ENCODE peak calls at places on chromosomes 1 and 21, in six cellular contexts. T is H1, P is GM12891, J is HepG2, E is GM12878, D is K562. O is an unnamed sample.
A peak's percentile ranks its signal among the peaks of the same experiment; 100 is the strongest.

GRCh38 chr1:27109103-27109822 is 45.7 kb downstream of the SLC9A1 start:
- DNase-seq in J (peak; percentile 29), P (no peak), E (no peak), D (peak; percentile 63), T (peak; percentile 89), O (no peak)

GRCh38 chr1:214444159-214444939 is 107.1 kb downstream of the PTPN14 start:
- DNase-seq in E (no peak), J (no peak), T (no peak), D (no peak), P (no peak), O (no peak)

GRCh38 chr1:110210604-110211502 is 739 bp downstream of the KCNC4 start:
- DNase-seq in T (peak; percentile 74), D (peak; percentile 70), P (peak; percentile 50), J (no peak), E (no peak), O (peak; percentile 37)

GRCh38 chr1:100629391-100629790 is 90.2 kb upstream of the VCAM1 start:
- DNase-seq in J (no peak), T (no peak), D (no peak), E (no peak), P (no peak), O (no peak)

GRCh38 chr1:28129150-28129549 is 40.7 kb upstream of the EYA3 start:
- DNase-seq in P (no peak), E (no peak), J (no peak), D (no peak), T (no peak), O (no peak)

GRCh38 chr1:31183927-31184554 is 55.6 kb downstream of the NKAIN1 start:
- DNase-seq in T (peak; percentile 86), P (no peak), J (peak; percentile 46), E (no peak), D (peak; percentile 67), O (no peak)

GRCh38 chr1:202710070-202711025 is at the start of gene SYT2:
- DNase-seq in D (peak; percentile 35), P (no peak), J (no peak), T (peak; percentile 81), E (no peak), O (no peak)

GRCh38 chr1:193944454-193944853 is 758.0 kb upstream of the B3GALT2 start:
- DNase-seq in E (no peak), T (no peak), J (no peak), D (no peak), P (no peak), O (no peak)

GRCh38 chr1:19448491-19449439 is 36.6 kb downstream of the CAPZB start:
- DNase-seq in D (no peak), T (no peak), E (no peak), J (no peak), P (no peak), O (no peak)

GRCh38 chr1:115810609-115811008 is 30.3 kb downstream of the NHLH2 start:
- DNase-seq in T (no peak), D (no peak), J (no peak), P (no peak), E (no peak), O (no peak)

GRCh38 chr1:153903841-153904455 is 18.8 kb downstream of the GATAD2B start:
- DNase-seq in D (no peak), J (no peak), T (no peak), E (no peak), P (no peak), O (no peak)

GRCh38 chr21:41597811-41598231 is 89.9 kb upstream of the TMPRSS2 start:
- DNase-seq in J (no peak), E (no peak), D (no peak), P (no peak), T (no peak), O (no peak)

GRCh38 chr1:42960693-42961559 is 2.3 kb upstream of the SLC2A1 start:
- DNase-seq in J (peak; percentile 50), T (no peak), P (no peak), D (no peak), E (no peak), O (no peak)

GRCh38 chr21:36835383-36835795 is 131.1 kb downstream of the HLCS start:
- DNase-seq in D (no peak), P (no peak), J (no peak), E (no peak), T (no peak), O (no peak)
- TF ChIP-seq TAF1 in D (no peak), P (no peak), J (no peak), E (no peak), T (no peak), O (no peak)

GRCh38 chr1:52905376-52905698 is 16.2 kb downstream of the ECHDC2 start:
- DNase-seq in J (no peak), D (no peak), P (no peak), E (no peak), T (no peak), O (no peak)

GRCh38 chr1:52901384-52901783 is 20.2 kb downstream of the ECHDC2 start:
- DNase-seq in D (no peak), P (no peak), E (no peak), J (no peak), T (no peak), O (no peak)

GRCh38 chr1:52904590-52905375 is 16.8 kb downstream of the ECHDC2 start:
- DNase-seq in D (peak; percentile 89), E (no peak), T (peak; percentile 81), J (no peak), P (peak; percentile 74), O (peak; percentile 60)

GRCh38 chr1:52899445-52899894 is 22.1 kb downstream of the ECHDC2 start:
- DNase-seq in D (no peak), P (no peak), E (no peak), J (peak; percentile 30), T (no peak), O (no peak)
- TF ChIP-seq POLR2AphosphoS5 in D (no peak), P (no peak), E (no peak), J (no peak), T (no peak), O (no peak)

GRCh38 chr1:207848234-207848633 is 62.7 kb downstream of the CD34 start:
- DNase-seq in T (no peak), P (no peak), J (peak; percentile 76), D (peak; percentile 43), E (no peak), O (no peak)
- TF ChIP-seq POLR2A in T (no peak), P (no peak), J (no peak), D (no peak), E (no peak), O (no peak)

GRCh38 chr1:18344755-18345154 is 136.0 kb upstream of the KLHDC7A start:
- DNase-seq in J (no peak), E (no peak), T (no peak), P (no peak), D (no peak), O (no peak)
- TF ChIP-seq TAF1 in J (no peak), E (no peak), T (no peak), P (no peak), D (no peak), O (no peak)

GRCh38 chr1:156667968-156668709 is 9.1 kb downstream of the NES start:
- DNase-seq in T (peak; percentile 58), P (no peak), D (no peak), J (no peak), E (no peak), O (no peak)

GRCh38 chr1:156669794-156670193 is 7.4 kb downstream of the NES start:
- DNase-seq in T (no peak), J (no peak), D (no peak), P (no peak), E (no peak), O (no peak)

GRCh38 chr1:156670359-156670758 is 6.8 kb downstream of the NES start:
- DNase-seq in J (no peak), D (no peak), T (no peak), P (no peak), E (no peak), O (no peak)

GRCh38 chr1:156667610-156667967 is 9.6 kb downstream of the NES start:
- DNase-seq in J (no peak), T (no peak), E (no peak), D (no peak), P (no peak), O (no peak)

DNA sequence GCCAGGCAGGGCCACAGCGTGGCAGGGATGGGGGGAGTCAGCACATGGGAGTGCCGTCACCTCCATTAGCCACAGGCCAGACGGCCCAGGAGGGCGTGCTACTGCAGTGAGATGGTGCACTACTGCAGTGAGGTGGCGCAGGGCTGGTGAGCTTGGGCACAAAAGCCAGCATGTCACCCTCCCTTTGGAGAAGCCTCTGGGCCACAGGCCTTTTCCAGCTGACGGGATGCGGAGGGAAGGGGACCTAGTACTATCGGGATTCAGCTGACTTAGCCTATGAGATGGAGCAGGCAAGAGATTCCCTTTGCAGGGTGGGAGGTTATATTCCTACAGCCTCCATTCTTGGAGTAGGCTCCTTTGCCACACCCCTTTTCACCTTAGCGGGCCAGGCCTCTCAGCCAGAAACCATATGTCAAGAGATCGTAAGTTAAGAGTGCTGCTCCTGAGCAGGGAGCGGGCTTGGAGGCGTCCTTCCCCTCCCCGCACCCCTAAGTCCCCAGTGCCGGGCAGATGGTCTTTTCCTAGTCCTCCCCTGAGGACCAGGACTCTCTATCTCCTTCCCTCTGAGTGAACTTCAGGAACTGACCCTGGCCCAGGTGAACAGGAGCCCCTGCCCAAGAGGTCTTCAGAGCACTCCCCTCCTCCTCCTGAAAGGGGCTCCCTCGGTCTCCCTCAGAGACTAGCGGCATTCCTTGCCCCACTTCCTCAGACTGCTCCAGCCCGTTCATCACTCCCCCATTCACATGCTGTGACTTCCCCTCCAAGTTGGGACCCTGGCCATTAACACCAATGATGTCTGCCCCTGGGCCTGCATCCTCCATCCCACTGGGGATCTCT is 8.2 kb downstream of the NES start:
- DNase-seq in D (no peak), J (no peak), E (no peak), P (no peak), T (peak; percentile 79), O (no peak)
- TF ChIP-seq POLR2AphosphoS5 in D (no peak), J (no peak), E (no peak), P (no peak), T (peak; percentile 72), O (no peak)

GRCh38 chr1:212558665-212559480 is 49.7 kb upstream of the ATF3 start:
- DNase-seq in J (peak; percentile 47), P (peak; percentile 84), T (peak; percentile 95), E (peak; percentile 70), D (peak; percentile 98), O (peak; percentile 83)
- TF ChIP-seq POLR2A in J (no peak), P (no peak), T (peak; percentile 55), E (peak; percentile 71), D (peak; percentile 81), O (no peak)